ENCODE peak calls at places on chromosome 7, in five cellular contexts. C, G, F, X and D are unnamed samples.

GRCh38 chr7:7772385-7772784 is 54.0 kb upstream of the RPA3 start:
- DNase-seq in C (peak; percentile 66), G (no peak), F (peak; percentile 50), X (no peak), D (peak; percentile 97)

GRCh38 chr7:13742719-13743640 is 246.5 kb downstream of the ETV1 start:
- DNase-seq in C (peak; percentile 77), G (peak; percentile 69), F (peak; percentile 1), X (peak; percentile 67), D (peak; percentile 54)

GRCh38 chr7:51430480-51431086 is 114.0 kb upstream of the COBL start:
- DNase-seq in C (peak; percentile 39), G (peak; percentile 76), F (peak; percentile 58), X (peak; percentile 42), D (peak; percentile 37)

GRCh38 chr7:16466087-16466472 is 542 bp upstream of the SOSTDC1 start:
- DNase-seq in C (no peak), G (no peak), F (no peak), X (no peak), D (no peak)

GRCh38 chr7:40147371-40148246 is 12.8 kb downstream of the SUGCT start:
- DNase-seq in C (peak; percentile 24), G (no peak), F (no peak), X (no peak), D (no peak)

GRCh38 chr7:33669251-33669670 is 236.1 kb upstream of the BMPER start:
- DNase-seq in C (peak; percentile 51), G (peak; percentile 77), F (no peak), X (no peak), D (peak; percentile 89)

GRCh38 chr7:19754521-19755116 is 18.8 kb downstream of the TMEM196 start:
- DNase-seq in C (peak; percentile 64), G (peak; percentile 88), F (peak; percentile 29), X (no peak), D (peak; percentile 64)

GRCh38 chr7:18896343-18896975 is 221.0 kb downstream of the TWIST1 start:
- DNase-seq in C (peak; percentile 23), G (no peak), F (no peak), X (no peak), D (no peak)

GRCh38 chr7:141675431-141676210 is 26.3 kb downstream of the DENND11 start:
- DNase-seq in C (no peak), G (no peak), F (no peak), X (no peak), D (no peak)

GRCh38 chr7:139515266-139515665 is 8.2 kb upstream of the CLEC2L start:
- DNase-seq in C (no peak), G (no peak), F (no peak), X (no peak), D (no peak)

GRCh38 chr7:72493850-72494661 is 81.9 kb upstream of the CALN1 start:
- DNase-seq in C (peak; percentile 12), G (peak; percentile 76), F (peak; percentile 57), X (peak; percentile 81), D (peak; percentile 26)

GRCh38 chr7:155291045-155291530 is 6.6 kb upstream of the INSIG1 start:
- DNase-seq in C (peak; percentile 38), G (peak; percentile 67), F (no peak), X (peak; percentile 29), D (peak; percentile 58)

GRCh38 chr7:140673770-140674155 is 1.0 kb downstream of the ADCK2 start:
- DNase-seq in C (no peak), G (peak; percentile 18), F (peak; percentile 36), X (peak; percentile 55), D (no peak)

GRCh38 chr7:158732483-158733219 is 28.0 kb upstream of the NCAPG2 start:
- DNase-seq in C (no peak), G (no peak), F (no peak), X (no peak), D (no peak)

GRCh38 chr7:44490351-44491200 is at the start of gene NUDCD3:
- DNase-seq in C (peak; percentile 88), G (peak; percentile 75), F (peak; percentile 92), X (peak; percentile 89), D (peak; percentile 65)

GRCh38 chr7:70042533-70042932 is 444.3 kb downstream of the AUTS2 start:
- DNase-seq in C (peak; percentile 52), G (no peak), F (no peak), X (no peak), D (peak; percentile 12)

GRCh38 chr7:153061913-153062528 is 302.5 kb downstream of the ACTR3B start:
- DNase-seq in C (no peak), G (peak; percentile 3), F (no peak), X (no peak), D (no peak)

GRCh38 chr7:150994838-150995510 is 4.2 kb downstream of the NOS3 start:
- DNase-seq in C (no peak), G (no peak), F (no peak), X (no peak), D (no peak)

GRCh38 chr7:84216477-84216876 is 21.9 kb upstream of the SEMA3A start:
- DNase-seq in C (no peak), G (peak; percentile 63), F (no peak), X (no peak), D (peak; percentile 55)

GRCh38 chr7:150968698-150969482 is 9.2 kb downstream of the KCNH2 start:
- DNase-seq in C (no peak), G (no peak), F (no peak), X (no peak), D (no peak)

GRCh38 chr7:84801396-84801795 is 385.5 kb downstream of the SEMA3D start:
- DNase-seq in C (no peak), G (no peak), F (no peak), X (no peak), D (peak; percentile 70)

GRCh38 chr7:37230221-37230620 is 218.4 kb downstream of the ELMO1 start:
- DNase-seq in C (no peak), G (no peak), F (no peak), X (peak; percentile 42), D (no peak)

GRCh38 chr7:81484266-81484665 is 285.6 kb downstream of the HGF start:
- DNase-seq in C (peak; percentile 91), G (no peak), F (no peak), X (peak; percentile 38), D (no peak)

GRCh38 chr7:67453981-67454380 is 457.3 kb downstream of the TYW1 start:
- DNase-seq in C (no peak), G (no peak), F (no peak), X (no peak), D (no peak)

GRCh38 chr7:139300390-139300789 is 40.7 kb upstream of the FMC1 start:
- DNase-seq in C (no peak), G (no peak), F (no peak), X (no peak), D (no peak)

GRCh38 chr7:125877251-125877650 is 947.6 kb upstream of the POT1 start:
- DNase-seq in C (no peak), G (no peak), F (no peak), X (no peak), D (no peak)

GRCh38 chr7:106501605-106502580 is 159.1 kb downstream of the CCDC71L start:
- DNase-seq in C (no peak), G (no peak), F (no peak), X (no peak), D (no peak)

GRCh38 chr7:125061776-125062397 is 132.3 kb upstream of the POT1 start:
- DNase-seq in C (peak; percentile 54), G (peak; percentile 78), F (no peak), X (no peak), D (peak; percentile 90)

DNA sequence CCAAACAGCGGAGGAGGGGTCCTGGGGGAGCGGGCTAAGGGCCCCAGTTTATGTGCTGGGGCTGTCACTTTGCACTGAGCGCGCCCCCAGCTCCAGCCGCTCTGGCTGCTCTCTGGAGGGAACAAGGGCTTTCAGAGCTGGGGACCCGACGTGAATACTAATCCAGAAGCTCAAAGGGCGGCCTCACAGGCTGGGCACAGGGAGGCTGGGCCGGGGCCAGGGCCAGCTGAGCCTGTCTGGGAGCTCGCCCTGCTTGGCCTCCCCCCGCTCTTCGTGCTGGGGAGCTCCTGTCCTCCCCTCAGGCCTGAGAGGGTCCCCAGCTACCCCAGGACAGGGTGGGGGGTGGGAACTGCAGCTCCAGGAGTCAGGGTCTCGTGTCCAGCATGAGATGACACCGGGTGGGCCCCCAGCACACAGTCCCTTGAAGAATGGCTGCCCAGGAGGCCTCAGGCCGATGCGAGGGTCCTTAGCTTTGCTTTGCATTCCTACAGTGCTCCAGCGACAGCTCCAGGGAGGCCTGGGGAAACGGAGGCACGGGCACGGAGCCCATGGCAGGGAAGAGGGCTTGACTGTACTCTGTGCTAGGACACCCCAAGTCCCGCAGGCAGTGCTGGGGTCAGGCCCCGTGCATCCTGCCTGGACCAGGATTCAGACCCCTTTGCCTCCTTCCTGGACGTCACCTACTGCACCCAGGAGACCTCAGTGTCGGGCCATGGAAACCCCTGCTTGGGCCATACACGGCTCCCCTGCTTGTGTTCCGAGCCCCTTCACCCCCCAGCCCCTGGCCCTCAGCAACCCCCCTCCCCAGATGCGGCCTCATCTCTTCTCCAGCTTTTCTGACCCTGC is 5.8 kb upstream of the AMZ1 start:
- DNase-seq in C (no peak), G (no peak), F (no peak), X (no peak), D (no peak)
- H3K4me3 ChIP-seq in C (no peak overlapping the region), G (no peak overlapping the region), F (no peak overlapping the region), X (no peak overlapping the region), D (no peak overlapping the region)

DNA sequence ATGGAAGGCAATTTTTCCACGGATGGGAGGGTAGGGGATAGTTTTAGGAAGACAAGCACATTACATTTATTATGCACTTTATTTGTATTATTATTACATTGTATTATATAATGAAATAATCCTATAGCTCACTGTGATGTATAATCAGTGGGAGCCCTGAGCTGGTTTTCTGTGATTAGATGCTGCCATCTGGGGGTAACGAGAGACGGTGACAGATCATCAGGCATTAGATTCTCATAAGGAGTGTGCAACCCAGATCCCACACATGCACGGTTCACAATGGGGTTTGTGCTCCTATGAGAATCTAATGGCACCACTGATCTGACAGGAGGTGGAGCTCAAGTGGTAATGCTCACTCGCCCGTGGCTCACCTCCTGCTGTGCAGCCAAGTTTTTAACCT is 103.9 kb upstream of the STK17A start:
- DNase-seq in C (no peak), G (peak; percentile 31), F (peak; percentile 16), X (no peak), D (peak; percentile 35)
- TF ChIP-seq CTCF in C (no peak), G (peak; percentile 20), F (peak; percentile 42), X (no peak), D (peak; percentile 12)

GRCh38 chr7:48188776-48189520 is 17.7 kb downstream of the ABCA13 start:
- DNase-seq in C (peak; percentile 83), G (no peak), F (no peak), X (no peak), D (peak; percentile 22)
- H3K4me3 ChIP-seq in C (no peak overlapping the region), G (no peak overlapping the region), F (no peak overlapping the region), X (no peak overlapping the region), D (no peak overlapping the region)

GRCh38 chr7:30705008-30705407 is 22.8 kb upstream of the CRHR2 start:
- DNase-seq in C (no peak), G (peak; percentile 2), F (no peak), X (no peak), D (no peak)

GRCh38 chr7:30700941-30701340 is 18.7 kb upstream of the CRHR2 start:
- DNase-seq in C (no peak), G (no peak), F (no peak), X (no peak), D (no peak)

GRCh38 chr7:30699706-30700495 is 17.6 kb upstream of the CRHR2 start:
- DNase-seq in C (no peak), G (no peak), F (no peak), X (no peak), D (no peak)

GRCh38 chr7:30703756-30704155 is 21.5 kb upstream of the CRHR2 start:
- DNase-seq in C (no peak), G (no peak), F (no peak), X (no peak), D (no peak)

DNA sequence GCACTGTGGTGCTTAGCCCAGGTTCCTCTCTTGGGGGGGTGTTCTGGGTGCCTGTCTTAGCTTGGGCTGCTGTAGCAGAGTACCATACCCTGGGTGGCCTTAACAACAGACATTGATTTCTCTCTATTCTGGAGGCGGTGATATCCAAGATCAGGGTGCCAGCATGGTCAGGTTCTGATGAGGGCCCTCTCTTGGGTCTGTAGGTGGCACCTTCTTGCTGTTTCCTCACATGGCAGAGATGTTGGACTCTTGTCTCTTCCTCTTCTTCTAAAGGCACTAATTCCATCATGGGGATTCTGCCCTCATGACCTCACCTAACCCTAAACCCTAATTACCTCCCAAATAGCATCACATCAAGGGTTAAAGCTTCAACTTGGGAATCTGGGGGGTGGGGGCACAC is 19.9 kb upstream of the CRHR2 start:
- DNase-seq in C (no peak), G (no peak), F (peak; percentile 30), X (no peak), D (peak; percentile 4)
- TF ChIP-seq CTCF in C (no peak), G (no peak), F (peak; percentile 71), X (no peak), D (peak; percentile 45)